ENCODE peak calls at places on chromosomes 12 and 14, in six cellular contexts. R is endothelial cell; B is EL; X is stimulated activated CD8-positive, alpha-beta memory T cell treated with anti-CD3 and anti-CD28 coated beads, Interleukin-4, amount 100 ng/mL, for 48 hours; Y is hypothalamus; N is CD4-positive, alpha-beta T cell. K is an unnamed sample.

GRCh38 chr12:113463746-113464743 is 7.6 kb downstream of the LHX5 start:
- DNase-seq in N (no peak), B (peak; percentile 18), Y (no peak), X (no peak), R (no peak), K (peak; percentile 31)

GRCh38 chr14:75820761-75821160 is 159.7 kb downstream of the TTLL5 start:
- DNase-seq in Y (no peak), R (no peak), N (no peak), X (no peak), B (no peak), K (no peak)

GRCh38 chr12:125288931-125289928 is 224.0 kb downstream of the AACS start:
- DNase-seq in N (no peak), Y (no peak), B (no peak), R (no peak), X (no peak), K (no peak)

GRCh38 chr12:115456946-115457689 is 773.1 kb upstream of the TBX3 start:
- DNase-seq in B (no peak), N (no peak), Y (no peak), R (no peak), X (no peak), K (no peak)

GRCh38 chr14:23364164-23364571 is 804 bp downstream of the EFS start:
- DNase-seq in X (no peak), R (no peak), Y (peak; percentile 64), B (peak; percentile 36), N (no peak), K (no peak)

GRCh38 chr12:69732088-69732487 is 6.6 kb upstream of the RAB3IP start:
- DNase-seq in X (no peak), N (no peak), B (peak; percentile 43), R (no peak), Y (no peak), K (peak; percentile 6)

GRCh38 chr12:62347922-62348650 is 87.9 kb downstream of the USP15 start:
- DNase-seq in X (no peak), N (no peak), B (peak; percentile 65), R (no peak), Y (no peak), K (peak; percentile 14)

GRCh38 chr14:77158175-77158908 is 16.8 kb upstream of the ZDHHC22 start:
- DNase-seq in R (no peak), Y (peak; percentile 81), N (no peak), B (peak; percentile 65), X (no peak), K (peak; percentile 83)

GRCh38 chr12:25257590-25258324 is 7.0 kb upstream of the KRAS start:
- DNase-seq in R (no peak), X (no peak), N (no peak), Y (no peak), B (no peak), K (no peak)

GRCh38 chr14:20597108-20597507 is 5.9 kb upstream of the RNASE12 start:
- DNase-seq in R (no peak), Y (no peak), X (no peak), N (no peak), B (no peak), K (no peak)

GRCh38 chr14:20690848-20691640 is 2.5 kb downstream of the ANG start:
- DNase-seq in Y (no peak), X (peak; percentile 34), N (no peak), B (peak; percentile 65), R (peak; percentile 62), K (peak; percentile 45)

GRCh38 chr12:116274552-116275375 is 2.7 kb downstream of the MED13L start:
- DNase-seq in B (no peak), X (no peak), R (no peak), N (no peak), Y (no peak), K (no peak)

GRCh38 chr12:24861751-24862575 is 86.9 kb downstream of the BCAT1 start:
- DNase-seq in N (no peak), R (no peak), X (no peak), Y (no peak), B (no peak), K (no peak)

GRCh38 chr14:49617846-49618519 is 2.4 kb downstream of the RPL36AL start:
- DNase-seq in R (no peak), X (no peak), N (no peak), Y (no peak), B (no peak), K (no peak)

GRCh38 chr14:89394920-89395319 is 22.1 kb downstream of the FOXN3 start:
- DNase-seq in R (no peak), N (no peak), X (no peak), Y (no peak), B (no peak), K (no peak)

GRCh38 chr12:108755481-108755880 is 24.2 kb upstream of the CORO1C start:
- DNase-seq in Y (no peak), N (no peak), B (no peak), X (no peak), R (no peak), K (no peak)

GRCh38 chr14:76836029-76836630 is 9.9 kb downstream of the LRRC74A start:
- DNase-seq in R (no peak), Y (no peak), N (no peak), X (no peak), B (peak; percentile 5), K (no peak)

GRCh38 chr12:76020281-76020680 is 11.3 kb downstream of the PHLDA1 start:
- DNase-seq in B (peak; percentile 81), X (peak; percentile 85), R (no peak), N (peak; percentile 39), Y (no peak), K (peak; percentile 65)

GRCh38 chr12:49389092-49389703 is 21.9 kb downstream of the SPATS2 start:
- DNase-seq in B (no peak), Y (no peak), N (peak; percentile 46), R (peak; percentile 62), X (peak; percentile 76), K (no peak)

GRCh38 chr14:94389731-94390371 is 1.4 kb upstream of the SERPINA1 start:
- DNase-seq in R (no peak), Y (no peak), N (no peak), B (no peak), X (no peak), K (no peak)

GRCh38 chr14:93961610-93962009 is 14.8 kb downstream of the ASB2 start:
- DNase-seq in N (no peak), Y (no peak), X (peak; percentile 34), R (no peak), B (no peak), K (no peak)

GRCh38 chr12:92558806-92559205 is 144.0 kb upstream of the PLEKHG7 start:
- DNase-seq in R (no peak), X (no peak), B (peak; percentile 44), Y (no peak), N (no peak), K (peak; percentile 67)

GRCh38 chr12:127327986-127328385 is 939.0 kb upstream of the TMEM132C start:
- DNase-seq in N (no peak), X (no peak), R (no peak), Y (no peak), B (no peak), K (peak; percentile 16)

GRCh38 chr12:7899755-7900154 is 27.0 kb upstream of the SLC2A14 start:
- DNase-seq in B (peak; percentile 21), N (no peak), Y (no peak), X (no peak), R (no peak), K (no peak)

GRCh38 chr14:95290769-95291440 is 28.8 kb downstream of the CLMN start:
- DNase-seq in N (no peak), R (no peak), Y (no peak), X (no peak), B (no peak), K (no peak)